ENCODE peak calls at places on chromosomes 12 and 14, in ten cellular contexts. U, C, X, Z, J, A, Q, D, I and O are unnamed samples.

GRCh38 chr12:56518570-56518969 is 3.0 kb upstream of the RBMS2 start:
- DNase-seq in U (no peak), C (no peak), X (peak; percentile 39), Z (no peak), J (no peak), A (no peak), Q (no peak), D (no peak), I (no peak), O (no peak)

GRCh38 chr14:63473194-63473788 is 69.9 kb downstream of the PPP2R5E start:
- DNase-seq in U (no peak), C (no peak), X (no peak), Z (no peak), J (no peak), A (no peak), Q (no peak), D (no peak), I (no peak), O (no peak)

GRCh38 chr14:23929822-23930294 is 23.7 kb upstream of the DHRS4 start:
- DNase-seq in U (peak; percentile 73), C (peak; percentile 95), X (peak; percentile 25), Z (peak; percentile 67), J (peak; percentile 67), A (peak; percentile 85), Q (peak; percentile 82), D (peak; percentile 60), I (peak; percentile 41), O (peak; percentile 81)

GRCh38 chr12:65615091-65615490 is 209.2 kb upstream of the HMGA2 start:
- DNase-seq in U (no peak), C (no peak), X (no peak), Z (no peak), J (no peak), A (no peak), Q (no peak), D (no peak), I (no peak), O (no peak)

GRCh38 chr12:13024151-13024946 is 19.8 kb upstream of the FAM234B start:
- DNase-seq in U (peak; percentile 45), C (no peak), X (no peak), Z (no peak), J (no peak), A (peak; percentile 33), Q (peak; percentile 60), D (no peak), I (no peak), O (no peak)

GRCh38 chr14:33475623-33476022 is 475.3 kb downstream of the EGLN3 start:
- DNase-seq in U (no peak), C (no peak), X (peak; percentile 14), Z (no peak), J (peak; percentile 44), A (peak; percentile 73), Q (peak; percentile 13), D (no peak), I (peak; percentile 7), O (no peak)

GRCh38 chr14:85534914-85535313 is 5.0 kb downstream of the FLRT2 start:
- DNase-seq in U (no peak), C (no peak), X (no peak), Z (no peak), J (no peak), A (no peak), Q (no peak), D (no peak), I (no peak), O (no peak)

GRCh38 chr14:51552768-51553426 is 98.8 kb upstream of the FRMD6 start:
- DNase-seq in U (no peak), C (no peak), X (no peak), Z (no peak), J (no peak), A (no peak), Q (peak; percentile 5), D (no peak), I (no peak), O (no peak)

GRCh38 chr12:112443916-112444315 is 25.2 kb downstream of the PTPN11 start:
- DNase-seq in U (no peak), C (peak; percentile 28), X (no peak), Z (no peak), J (no peak), A (no peak), Q (no peak), D (no peak), I (no peak), O (no peak)

GRCh38 chr12:54983536-54984102 is 943 bp downstream of the TESPA1 start:
- DNase-seq in U (no peak), C (no peak), X (no peak), Z (no peak), J (no peak), A (no peak), Q (no peak), D (no peak), I (no peak), O (no peak)

GRCh38 chr12:27178723-27179398 is 65.2 kb upstream of the STK38L start:
- DNase-seq in U (no peak), C (no peak), X (no peak), Z (no peak), J (no peak), A (no peak), Q (no peak), D (no peak), I (no peak), O (no peak)

GRCh38 chr14:104387000-104387384 is 192.6 kb upstream of the C14orf180 start:
- DNase-seq in U (no peak), C (no peak), X (no peak), Z (no peak), J (peak; percentile 13), A (no peak), Q (no peak), D (no peak), I (no peak), O (peak; percentile 65)

GRCh38 chr14:67480011-67480410 is 8.5 kb downstream of the TMEM229B start:
- DNase-seq in U (no peak), C (no peak), X (no peak), Z (no peak), J (no peak), A (no peak), Q (no peak), D (no peak), I (no peak), O (no peak)

GRCh38 chr14:99273724-99274345 is 1.8 kb upstream of the BCL11B start:
- DNase-seq in U (peak; percentile 33), C (peak; percentile 93), X (no peak), Z (no peak), J (peak; percentile 48), A (peak; percentile 69), Q (no peak), D (no peak), I (no peak), O (no peak)

GRCh38 chr14:101878222-101879211 is 85.9 kb upstream of the DYNC1H1 start:
- DNase-seq in U (no peak), C (no peak), X (no peak), Z (no peak), J (no peak), A (peak; percentile 39), Q (peak; percentile 78), D (no peak), I (no peak), O (no peak)

GRCh38 chr12:68222336-68222735 is 3.3 kb downstream of the IL26 start:
- DNase-seq in U (no peak), C (no peak), X (no peak), Z (no peak), J (no peak), A (no peak), Q (peak; percentile 16), D (no peak), I (no peak), O (no peak)

GRCh38 chr12:8078400-8078799 is 3.7 kb upstream of the NECAP1 start:
- DNase-seq in U (no peak), C (no peak), X (no peak), Z (no peak), J (peak; percentile 63), A (peak; percentile 22), Q (peak; percentile 43), D (no peak), I (no peak), O (peak; percentile 32)

GRCh38 chr12:78034025-78034424 is 203.3 kb downstream of the NAV3 start:
- DNase-seq in U (no peak), C (no peak), X (no peak), Z (no peak), J (no peak), A (no peak), Q (peak; percentile 32), D (no peak), I (no peak), O (no peak)

GRCh38 chr12:24852420-24852819 is 96.5 kb downstream of the BCAT1 start:
- DNase-seq in U (no peak), C (no peak), X (no peak), Z (no peak), J (no peak), A (no peak), Q (no peak), D (no peak), I (no peak), O (no peak)
- TF ChIP-seq CTCF in U (peak; percentile 27), C (no peak), X (peak; percentile 30), Z (peak; percentile 44), J (peak; percentile 61), A (no peak), Q (peak; percentile 52), D (peak; percentile 35), I (peak; percentile 16), O (peak; percentile 26)

GRCh38 chr12:5071496-5071895 is 27.8 kb downstream of the KCNA5 start:
- DNase-seq in U (no peak), C (no peak), X (no peak), Z (no peak), J (no peak), A (no peak), Q (no peak), D (no peak), I (no peak), O (no peak)
- TF ChIP-seq CTCF in U (no peak), C (no peak), X (no peak), Z (no peak), J (no peak), A (no peak), Q (no peak), D (no peak), I (peak; percentile 3), O (no peak)

DNA sequence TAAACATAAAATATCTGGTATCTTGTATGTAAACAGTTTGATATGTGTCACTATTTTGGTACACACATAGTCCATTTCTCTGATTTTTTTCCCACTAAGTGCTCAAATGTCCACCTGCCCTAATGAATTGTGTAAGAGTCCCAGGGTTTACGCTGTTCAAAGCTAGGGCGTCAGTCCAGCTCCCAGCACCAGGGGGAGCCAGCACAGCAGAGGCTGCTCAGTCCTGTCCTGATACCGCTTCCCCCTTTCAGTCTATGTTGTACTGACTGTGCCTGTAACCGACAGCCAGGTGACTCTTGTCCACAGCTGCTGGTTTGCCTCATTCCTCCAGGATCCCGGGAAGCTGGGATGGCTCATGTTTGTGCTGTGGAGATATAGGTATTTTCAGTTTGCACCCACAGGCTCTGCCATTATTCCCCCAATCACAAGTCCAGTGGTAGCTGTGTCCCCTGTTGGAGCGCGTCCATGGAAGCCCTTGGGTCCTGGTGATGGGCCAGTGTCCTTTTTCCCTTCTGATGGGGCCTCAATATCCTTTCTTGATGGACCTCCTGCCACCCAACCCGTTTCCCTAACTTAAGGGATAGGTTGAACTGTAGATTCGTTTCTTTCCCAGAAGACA is 242.0 kb downstream of the NEDD1 start:
- DNase-seq in U (peak; percentile 24), C (no peak), X (no peak), Z (peak; percentile 28), J (peak; percentile 72), A (peak; percentile 47), Q (peak; percentile 77), D (peak; percentile 78), I (peak; percentile 26), O (peak; percentile 54)
- TF ChIP-seq CTCF in U (peak; percentile 56), C (no peak), X (peak; percentile 92), Z (peak; percentile 70), J (peak; percentile 94), A (peak; percentile 40), Q (peak; percentile 75), D (peak; percentile 70), I (peak; percentile 96), O (peak; percentile 90)

GRCh38 chr12:42024495-42024830 is 120.2 kb downstream of the GXYLT1 start:
- DNase-seq in U (no peak), C (no peak), X (no peak), Z (no peak), J (no peak), A (no peak), Q (no peak), D (no peak), I (no peak), O (no peak)
- TF ChIP-seq CTCF in U (no peak), C (no peak), X (no peak), Z (peak; percentile 28), J (no peak), A (no peak), Q (no peak), D (no peak), I (no peak), O (no peak)